ENCODE peak calls at places on chromosomes 13 and 19, in six cellular contexts. B, X, V, R, K and F are unnamed samples.

GRCh38 chr13:26996965-26997752 is 174.5 kb downstream of the USP12 start:
- DNase-seq in R (no peak), X (no peak), K (no peak), V (no peak), B (no peak), F (no peak)

GRCh38 chr19:3335431-3336350 is 30.7 kb upstream of the NFIC start:
- DNase-seq in B (peak; percentile 69), R (peak; percentile 87), V (peak; percentile 63), K (no peak), X (peak; percentile 43), F (peak; percentile 50)

GRCh38 chr13:108618233-108618632 is 11.2 kb upstream of the MYO16 start:
- DNase-seq in X (no peak), V (no peak), R (no peak), B (no peak), K (no peak), F (no peak)

GRCh38 chr19:51272183-51272817 is 21.4 kb downstream of the SIGLECL1 start:
- DNase-seq in K (no peak), V (no peak), X (no peak), B (no peak), R (no peak), F (no peak)

GRCh38 chr19:16619456-16619855 is 8.5 kb downstream of the MED26 start:
- DNase-seq in V (no peak), B (no peak), K (no peak), R (no peak), X (no peak), F (no peak)

GRCh38 chr13:51453959-51454703 is 1.3 kb upstream of the INTS6 start:
- DNase-seq in K (peak; percentile 35), B (peak; percentile 52), X (peak; percentile 36), V (peak; percentile 52), R (no peak), F (peak; percentile 46)

GRCh38 chr13:99812611-99813010 is 159.0 kb downstream of the ZIC5 start:
- DNase-seq in B (no peak), R (no peak), K (no peak), V (no peak), X (no peak), F (no peak)

GRCh38 chr13:37106642-37107041 is 1.2 kb upstream of the CSNK1A1L start:
- DNase-seq in B (no peak), V (no peak), R (no peak), K (peak; percentile 19), X (no peak), F (no peak)

GRCh38 chr13:109672545-109672944 is 113.8 kb downstream of the IRS2 start:
- DNase-seq in R (no peak), V (no peak), X (no peak), B (no peak), K (peak; percentile 80), F (no peak)

GRCh38 chr13:88118952-88119351 is 447.8 kb downstream of the SLITRK5 start:
- DNase-seq in K (no peak), V (no peak), X (no peak), R (no peak), B (no peak), F (no peak)

GRCh38 chr13:75617230-75617629 is 18.9 kb upstream of the LMO7 start:
- DNase-seq in K (no peak), R (no peak), V (no peak), B (no peak), X (no peak), F (no peak)

GRCh38 chr19:2552859-2553258 is 76.9 kb downstream of the GADD45B start:
- DNase-seq in B (no peak), R (no peak), X (no peak), K (no peak), V (no peak), F (no peak)

GRCh38 chr13:114339779-114340534 is 25.7 kb downstream of the CHAMP1 start:
- DNase-seq in K (no peak), R (peak; percentile 52), V (peak; percentile 34), B (peak; percentile 53), X (no peak), F (no peak)

GRCh38 chr19:1883784-1884183 is 1.5 kb downstream of the ABHD17A start:
- DNase-seq in K (no peak), B (peak; percentile 41), V (no peak), R (no peak), X (no peak), F (no peak)

GRCh38 chr13:91690944-91691343 is 292.5 kb downstream of the GPC5 start:
- DNase-seq in V (no peak), K (no peak), X (no peak), B (no peak), R (no peak), F (no peak)

GRCh38 chr13:98315466-98315865 is 138.4 kb upstream of the RNF113B start:
- DNase-seq in X (no peak), B (no peak), R (no peak), K (no peak), V (no peak), F (no peak)

GRCh38 chr13:112796190-112796915 is 106.5 kb downstream of the ATP11A start:
- DNase-seq in B (no peak), R (no peak), X (no peak), V (no peak), K (no peak), F (no peak)

GRCh38 chr19:31340059-31341025 is 8.9 kb downstream of the TSHZ3 start:
- DNase-seq in V (no peak), X (no peak), B (no peak), R (peak; percentile 59), K (no peak), F (peak; percentile 36)

GRCh38 chr13:113170503-113170902 is 12.1 kb downstream of the PROZ start:
- DNase-seq in K (no peak), X (no peak), V (no peak), B (no peak), R (no peak), F (no peak)

GRCh38 chr13:66995366-66995663 is 234.8 kb downstream of the PCDH9 start:
- DNase-seq in R (no peak), K (no peak), B (no peak), X (no peak), V (no peak), F (no peak)

GRCh38 chr13:66994097-66994496 is 236.0 kb downstream of the PCDH9 start:
- DNase-seq in V (peak; percentile 39), B (peak; percentile 24), X (peak; percentile 65), K (peak; percentile 92), R (peak; percentile 80), F (peak; percentile 84)

GRCh38 chr13:66992683-66993082 is 237.5 kb downstream of the PCDH9 start:
- DNase-seq in R (peak; percentile 31), V (no peak), X (no peak), B (no peak), K (no peak), F (no peak)

GRCh38 chr13:66996503-66996902 is 233.6 kb downstream of the PCDH9 start:
- DNase-seq in K (no peak), V (no peak), X (no peak), B (no peak), R (peak; percentile 10), F (no peak)

DNA sequence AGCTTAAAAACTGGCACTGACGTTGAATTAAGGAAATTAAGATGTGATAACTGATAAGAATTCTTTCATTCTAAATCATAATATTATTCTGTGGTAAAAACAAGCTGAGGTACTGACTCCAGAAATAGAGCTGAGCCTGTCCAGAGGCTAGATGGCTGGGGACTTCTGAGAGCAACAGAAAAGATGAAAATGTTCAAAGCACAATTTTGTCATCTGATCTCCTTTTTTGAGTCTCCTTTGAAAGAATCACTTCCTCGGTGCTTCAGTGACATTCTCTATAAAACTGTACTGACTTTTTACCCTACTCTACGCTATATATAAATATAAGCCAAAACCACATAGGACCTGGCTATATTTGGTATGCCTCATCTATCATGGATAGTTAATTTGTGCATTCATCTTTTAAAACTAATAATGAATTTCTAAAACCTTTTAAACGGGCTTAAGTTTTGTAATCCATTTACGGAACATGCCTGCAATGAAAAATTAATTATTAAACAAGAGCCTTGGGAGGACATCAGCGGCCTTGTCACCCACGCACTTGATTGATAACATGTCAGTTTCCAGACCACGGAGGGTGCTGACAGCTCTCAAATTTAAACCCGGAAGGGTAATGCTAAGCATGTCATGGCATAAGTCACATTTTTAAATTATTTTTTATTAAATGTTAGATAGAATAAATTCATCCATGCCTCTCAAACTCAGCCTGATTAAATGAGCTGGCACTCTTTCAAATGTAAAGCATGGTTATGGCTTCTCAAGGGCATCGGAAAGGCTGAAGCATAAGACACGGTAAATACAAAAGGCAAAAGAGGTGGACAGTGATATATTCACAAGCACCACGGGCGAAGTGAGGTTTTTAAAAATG is 235.4 kb downstream of the PCDH9 start:
- DNase-seq in K (no peak), V (no peak), X (no peak), R (no peak), B (no peak), F (no peak)
- H3K4me3 ChIP-seq in K (no peak overlapping the region), V (no peak overlapping the region), X (peak overlapping the region; percentile 52), R (peak overlapping the region; percentile 10), B (no peak overlapping the region), F (no peak overlapping the region)

GRCh38 chr13:39676315-39676876 is 20.9 kb downstream of the COG6 start:
- DNase-seq in X (no peak), R (peak; percentile 68), K (peak; percentile 57), V (no peak), B (no peak), F (peak; percentile 59)
- TF ChIP-seq CTCF in X (peak; percentile 70), R (peak; percentile 24), K (peak; percentile 58), V (peak; percentile 15), B (no peak), F (peak; percentile 57)

DNA sequence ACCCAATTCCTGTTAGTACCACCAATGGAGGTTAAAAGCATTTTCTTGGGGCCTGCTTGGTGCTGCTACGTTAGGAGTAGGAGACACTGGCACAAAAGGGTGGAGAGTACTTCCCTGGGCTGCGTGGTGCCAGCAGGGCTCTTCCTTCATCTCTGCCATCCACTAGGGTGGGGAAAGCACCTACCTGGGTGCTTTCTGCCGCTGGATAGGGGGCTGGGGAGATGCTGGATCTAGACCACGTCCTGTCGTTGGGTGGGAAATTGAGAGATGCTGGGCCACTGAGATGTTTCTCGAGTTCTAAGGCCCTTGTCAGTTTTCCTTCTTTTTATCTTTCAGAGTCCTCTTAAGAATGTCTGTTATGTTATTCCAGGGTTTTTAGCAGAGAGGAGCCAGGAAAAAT is 6.7 kb upstream of the FCGBP start:
- DNase-seq in R (no peak), B (no peak), K (no peak), X (no peak), V (no peak), F (no peak)
- H3K4me3 ChIP-seq in R (no peak overlapping the region), B (no peak overlapping the region), K (no peak overlapping the region), X (no peak overlapping the region), V (no peak overlapping the region), F (no peak overlapping the region)

DNA sequence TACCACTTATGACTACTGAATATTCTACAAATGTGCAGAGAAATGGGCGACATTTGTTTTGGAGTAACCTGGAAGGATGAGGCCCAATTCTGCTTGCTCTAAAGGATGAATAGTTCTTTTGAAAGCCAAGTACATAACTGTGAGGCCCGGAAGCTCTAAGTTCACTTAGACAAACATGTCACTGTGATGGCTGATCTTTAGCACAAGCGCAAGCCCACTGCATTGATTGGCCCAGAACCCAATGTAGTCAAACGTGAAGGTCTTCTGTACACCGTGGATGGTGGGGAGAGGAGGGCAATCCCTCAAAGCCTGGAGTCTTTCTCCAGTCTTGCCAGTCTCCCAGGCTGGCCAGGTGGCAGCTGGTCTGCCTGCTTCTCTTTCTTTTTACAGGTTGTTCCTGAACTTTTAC is 139.6 kb downstream of the RFC3 start:
- DNase-seq in X (no peak), V (no peak), K (no peak), R (no peak), B (no peak), F (no peak)
- TF ChIP-seq CTCF in X (no peak), V (no peak), K (no peak), R (no peak), B (no peak), F (no peak)